ENCODE peak calls at places on chromosomes 5 and 9, in nine cellular contexts. A, L, U, R, F, H, K, T and Q are unnamed samples.

GRCh38 chr5:175629231-175629630 is 28.6 kb upstream of the HRH2 start:
- DNase-seq in H (no peak), A (no peak), R (no peak), F (no peak), K (no peak), T (no peak), U (no peak), L (no peak), Q (no peak)

GRCh38 chr5:165101709-165102108 is 1596.3 kb downstream of the MAT2B start:
- DNase-seq in R (no peak), H (no peak), K (no peak), T (no peak), F (no peak), U (no peak), L (no peak), A (no peak), Q (no peak)

GRCh38 chr5:13470256-13470655 is 474.2 kb downstream of the DNAH5 start:
- DNase-seq in R (no peak), T (no peak), F (no peak), H (no peak), U (no peak), A (no peak), L (no peak), K (no peak), Q (no peak)

GRCh38 chr5:167720201-167720600 is 571.2 kb upstream of the WWC1 start:
- DNase-seq in R (no peak), A (no peak), H (no peak), T (peak; percentile 56), L (peak; percentile 58), F (no peak), K (peak; percentile 30), U (no peak), Q (no peak)

GRCh38 chr9:18896531-18897179 is 136.4 kb downstream of the SAXO1 start:
- DNase-seq in F (no peak), U (no peak), T (no peak), K (no peak), R (no peak), A (no peak), H (no peak), L (no peak), Q (peak; percentile 75)

GRCh38 chr5:157197088-157197487 is 16.4 kb downstream of the ITK start:
- DNase-seq in R (no peak), H (no peak), U (no peak), K (no peak), L (no peak), A (no peak), F (no peak), T (no peak), Q (no peak)

GRCh38 chr5:139473565-139473964 is 2.8 kb downstream of the SMIM33 start:
- DNase-seq in K (no peak), L (no peak), R (no peak), T (no peak), F (no peak), U (peak; percentile 42), H (peak; percentile 74), A (no peak), Q (peak; percentile 61)

GRCh38 chr9:77663754-77664153 is 15.6 kb upstream of the GNA14 start:
- DNase-seq in U (no peak), H (no peak), F (no peak), T (no peak), A (no peak), R (no peak), K (no peak), L (no peak), Q (no peak)

GRCh38 chr9:123350590-123351310 is 5.2 kb upstream of the CRB2 start:
- DNase-seq in T (no peak), U (no peak), R (no peak), A (no peak), F (no peak), L (no peak), H (no peak), K (no peak), Q (no peak)

GRCh38 chr9:117021881-117022280 is 334.8 kb downstream of the TRIM32 start:
- DNase-seq in K (no peak), F (no peak), L (no peak), T (peak; percentile 3), A (no peak), U (no peak), H (no peak), R (no peak), Q (no peak)

GRCh38 chr9:33082135-33082534 is 5.7 kb upstream of the SMU1 start:
- DNase-seq in T (no peak), R (no peak), U (no peak), K (no peak), F (no peak), L (no peak), H (no peak), A (no peak), Q (no peak)

GRCh38 chr5:31407921-31408714 is 123.8 kb downstream of the DROSHA start:
- DNase-seq in T (peak; percentile 30), R (no peak), U (no peak), A (no peak), L (peak; percentile 16), K (no peak), H (peak; percentile 62), F (no peak), Q (no peak)